ENCODE peak calls at places on chromosomes 7 and 10, in six cellular contexts. G, T, Z, F, P and L are unnamed samples. For H3K4me1 and H3K36me3, the result is how much of the 10 kb centered on the place peaks cover.

GRCh38 chr10:23742807-23743206 is 303.9 kb downstream of the OTUD1 start:
- DNase-seq in T (no peak), P (no peak), Z (no peak), F (peak), G (no peak), L (no peak)

GRCh38 chr7:85890244-85890811 is 703.5 kb upstream of the SEMA3D start:
- DNase-seq in P (no peak), T (no peak), Z (no peak), G (no peak), F (peak), L (no peak)

GRCh38 chr10:31554556-31554955 is 235.5 kb downstream of the ZEB1 start:
- DNase-seq in Z (no peak), T (no peak), G (no peak), P (no peak), F (no peak), L (no peak)

GRCh38 chr10:7343040-7343439 is 67.8 kb downstream of the SFMBT2 start:
- DNase-seq in P (no peak), Z (no peak), F (no peak), G (no peak), T (no peak), L (no peak)

GRCh38 chr10:21524526-21525366 is 736 bp downstream of the SKIDA1 start:
- DNase-seq in P (no peak), G (no peak), T (no peak), Z (no peak), F (no peak), L (no peak)

GRCh38 chr7:154698726-154699291 is 304.1 kb downstream of the PAXIP1 start:
- DNase-seq in F (peak), P (no peak), G (no peak), T (no peak), Z (no peak), L (peak)

GRCh38 chr10:132660385-132660784 is 122.8 kb downstream of the INPP5A start:
- DNase-seq in Z (no peak), F (no peak), T (no peak), G (no peak), P (peak), L (no peak)

GRCh38 chr7:102253076-102253972 is 33.3 kb upstream of the SH2B2 start:
- DNase-seq in Z (no peak), G (no peak), T (no peak), F (no peak), P (no peak), L (no peak)

GRCh38 chr10:51125518-51125917 is 51.2 kb downstream of the PRKG1 start:
- DNase-seq in Z (no peak), G (no peak), T (no peak), F (no peak), P (no peak), L (no peak)

GRCh38 chr7:69078997-69079769 is 519.1 kb upstream of the AUTS2 start:
- DNase-seq in G (no peak), T (peak), P (no peak), Z (no peak), F (no peak), L (no peak)

GRCh38 chr7:2029936-2030335 is 202.8 kb downstream of the MAD1L1 start:
- DNase-seq in G (no peak), F (no peak), P (peak), T (no peak), Z (peak), L (no peak)

GRCh38 chr7:103469095-103469948 is 23.3 kb upstream of the SLC26A5 start:
- DNase-seq in F (no peak), G (no peak), Z (no peak), T (no peak), P (no peak), L (no peak)

GRCh38 chr10:102635377-102635776 is 8.9 kb upstream of the TRIM8 start:
- DNase-seq in F (peak), T (no peak), G (no peak), P (no peak), Z (no peak), L (no peak)

GRCh38 chr7:93757421-93757820 is 133.1 kb downstream of the TFPI2 start:
- DNase-seq in Z (no peak), T (no peak), G (no peak), P (no peak), F (no peak), L (no peak)

GRCh38 chr7:90692947-90693346 is 96.8 kb downstream of the CDK14 start:
- DNase-seq in Z (no peak), G (no peak), T (no peak), F (no peak), P (no peak), L (no peak)

GRCh38 chr10:99906470-99906869 is 103.3 kb downstream of the DNMBP start:
- DNase-seq in P (no peak), F (no peak), Z (peak), G (no peak), T (peak), L (no peak)

GRCh38 chr7:121428857-121429489 is 32.9 kb upstream of the FAM3C start:
- DNase-seq in G (no peak), T (peak), F (no peak), P (no peak), Z (no peak), L (no peak)

GRCh38 chr7:20358762-20359282 is 28.1 kb downstream of the ITGB8 start:
- DNase-seq in G (no peak), P (no peak), F (no peak), Z (no peak), T (no peak), L (no peak)

GRCh38 chr10:4260483-4260882 is 475.5 kb upstream of the KLF6 start:
- DNase-seq in G (no peak), F (no peak), T (no peak), Z (no peak), P (no peak), L (no peak)

GRCh38 chr10:110857265-110858158 is 14.2 kb upstream of the PDCD4 start:
- DNase-seq in P (no peak), G (no peak), F (peak), Z (no peak), T (peak), L (no peak)

GRCh38 chr10:110859947-110860376 is 11.8 kb upstream of the PDCD4 start:
- DNase-seq in G (no peak), F (peak), P (no peak), T (no peak), Z (no peak), L (no peak)

GRCh38 chr10:110859206-110859946 is 12.4 kb upstream of the PDCD4 start:
- DNase-seq in T (no peak), Z (no peak), G (no peak), F (no peak), P (peak), L (no peak)

GRCh38 chr10:110860576-110861241 is 11.0 kb upstream of the PDCD4 start:
- DNase-seq in T (peak), G (no peak), P (no peak), F (peak), Z (no peak), L (no peak)

GRCh38 chr10:110858297-110858934 is 13.3 kb upstream of the PDCD4 start:
- DNase-seq in P (no peak), T (no peak), G (no peak), Z (no peak), F (no peak), L (no peak)
- H3K4me1 ChIP-seq in P (half or more), T (under half), G (half or more), Z (under half), F (half or more), L (under half)

DNA sequence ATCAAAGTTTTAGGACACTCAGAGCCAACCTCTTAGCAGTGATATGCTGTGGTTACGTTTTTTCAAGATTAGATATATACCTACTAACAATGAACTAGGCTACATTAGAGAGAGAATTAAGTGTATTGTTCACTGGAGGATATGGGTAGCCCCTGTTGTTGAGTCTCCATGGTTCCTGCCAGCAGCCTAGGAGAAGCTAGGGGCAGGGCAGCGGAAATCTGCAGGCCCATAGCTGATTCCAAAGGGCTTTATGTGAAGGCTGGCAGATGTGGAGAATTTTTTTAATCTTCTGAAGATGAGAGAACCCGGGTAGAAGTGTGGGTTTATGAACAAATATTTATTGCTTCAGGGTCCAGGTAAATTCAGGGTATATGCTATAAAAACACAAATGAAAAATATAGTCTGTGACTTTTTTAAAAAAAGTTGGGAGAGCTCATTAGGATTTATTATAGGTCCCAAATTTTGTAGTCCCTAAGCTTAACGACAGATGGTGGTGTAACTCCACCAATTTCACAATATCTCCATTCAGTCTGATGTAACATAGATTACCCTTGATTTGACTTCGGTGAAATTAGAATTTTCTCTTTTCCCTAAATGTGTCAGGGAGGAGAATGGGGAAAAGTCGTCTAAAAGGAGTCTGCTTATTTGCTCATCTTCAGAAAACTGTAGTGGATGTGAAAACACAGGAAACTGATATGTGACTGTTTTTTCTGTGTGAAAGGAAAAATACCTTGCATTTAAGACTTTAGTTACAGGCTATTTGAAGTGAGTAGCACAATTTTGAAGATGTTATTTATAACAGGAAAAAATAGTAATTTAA is 163.0 kb upstream of the PPP1R3A start:
- DNase-seq in F (no peak), G (no peak), Z (no peak), T (no peak), P (no peak), L (no peak)
- H3K27ac ChIP-seq in F (no peak), G (no peak), Z (no peak), T (no peak), P (no peak), L (no peak)

DNA sequence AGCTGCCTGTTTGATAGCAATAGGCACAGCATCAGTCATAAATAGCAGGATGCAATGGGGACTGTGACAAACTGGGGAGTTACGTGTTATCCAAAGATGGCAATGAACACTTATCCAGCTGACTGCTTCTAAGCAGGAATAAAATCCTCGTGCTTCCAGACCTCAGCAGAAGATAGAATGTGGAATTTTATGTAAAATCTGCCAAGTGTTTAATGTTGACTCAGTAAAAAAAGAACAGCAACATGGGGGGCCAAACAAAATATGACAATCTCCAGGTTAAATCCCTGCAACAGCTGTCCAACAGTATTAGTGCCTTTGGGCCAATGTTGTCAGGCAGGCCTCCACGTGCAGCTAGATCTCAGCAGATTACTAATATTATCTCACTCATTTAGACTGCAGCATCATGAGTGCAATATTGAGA is 127.3 kb downstream of the SEMA3C start:
- DNase-seq in F (no peak), T (no peak), Z (no peak), G (no peak), P (no peak), L (no peak)
- H3K36me3 ChIP-seq in F (under half), T (under half), Z (under half), G (under half), P (under half), L (under half)

DNA sequence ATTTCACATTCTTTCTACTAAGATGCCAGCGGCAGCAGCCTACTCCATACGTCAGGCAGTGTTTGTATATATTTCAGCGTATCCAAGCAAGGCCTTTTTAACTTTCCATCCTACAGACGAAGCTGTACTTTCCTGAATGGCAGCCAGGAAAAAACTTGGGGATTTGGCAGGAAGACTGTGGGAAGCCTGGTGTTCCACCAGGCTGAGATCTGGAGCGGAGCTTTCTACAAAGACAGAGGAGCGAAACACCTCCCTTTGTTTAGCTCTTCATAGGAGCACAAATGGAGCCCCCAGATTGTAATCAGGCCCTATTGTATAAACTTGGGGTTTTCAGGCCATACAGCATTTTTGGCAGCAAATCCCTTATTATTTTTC is 143.8 kb downstream of the TES start:
- DNase-seq in P (no peak), T (peak), F (no peak), G (no peak), Z (peak), L (no peak)
- H3K4me1 ChIP-seq in P (under half), T (under half), F (under half), G (under half), Z (under half), L (under half)

GRCh38 chr7:34451923-34452322 is 206.1 kb upstream of the NPSR1 start:
- DNase-seq in T (no peak), G (no peak), Z (no peak), F (no peak), P (no peak), L (no peak)
- H3K27ac ChIP-seq in T (no peak), G (no peak), Z (no peak), F (no peak), P (no peak), L (no peak)

GRCh38 chr10:79269443-79269842 is 77.8 kb upstream of the PPIF start:
- DNase-seq in T (no peak), Z (no peak), P (no peak), F (no peak), G (no peak), L (no peak)
- H3K36me3 ChIP-seq in T (under half), Z (under half), P (under half), F (under half), G (under half), L (under half)

DNA sequence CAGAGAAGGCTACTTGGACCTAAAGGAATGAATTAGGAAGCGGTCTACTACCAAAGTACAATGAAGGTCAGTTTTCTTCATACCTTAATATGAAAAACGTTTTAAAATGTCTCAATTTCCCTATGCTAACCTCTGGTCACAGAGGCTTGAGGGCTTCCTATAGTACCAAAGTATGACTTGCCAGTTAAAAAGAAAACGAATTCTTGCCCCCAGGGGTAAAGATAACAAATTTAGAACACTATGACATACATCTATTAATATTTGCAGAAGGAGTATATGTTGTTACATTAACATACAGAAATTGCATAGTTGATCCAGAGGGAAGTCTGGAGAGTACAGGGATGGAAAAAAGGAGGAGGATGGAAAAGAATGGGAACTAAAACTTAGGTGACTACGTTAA is 13.8 kb upstream of the KMT2E start:
- DNase-seq in T (no peak), G (no peak), P (no peak), Z (no peak), F (no peak), L (no peak)
- H3K4me1 ChIP-seq in T (under half), G (half or more), P (half or more), Z (under half), F (under half), L (under half)

DNA sequence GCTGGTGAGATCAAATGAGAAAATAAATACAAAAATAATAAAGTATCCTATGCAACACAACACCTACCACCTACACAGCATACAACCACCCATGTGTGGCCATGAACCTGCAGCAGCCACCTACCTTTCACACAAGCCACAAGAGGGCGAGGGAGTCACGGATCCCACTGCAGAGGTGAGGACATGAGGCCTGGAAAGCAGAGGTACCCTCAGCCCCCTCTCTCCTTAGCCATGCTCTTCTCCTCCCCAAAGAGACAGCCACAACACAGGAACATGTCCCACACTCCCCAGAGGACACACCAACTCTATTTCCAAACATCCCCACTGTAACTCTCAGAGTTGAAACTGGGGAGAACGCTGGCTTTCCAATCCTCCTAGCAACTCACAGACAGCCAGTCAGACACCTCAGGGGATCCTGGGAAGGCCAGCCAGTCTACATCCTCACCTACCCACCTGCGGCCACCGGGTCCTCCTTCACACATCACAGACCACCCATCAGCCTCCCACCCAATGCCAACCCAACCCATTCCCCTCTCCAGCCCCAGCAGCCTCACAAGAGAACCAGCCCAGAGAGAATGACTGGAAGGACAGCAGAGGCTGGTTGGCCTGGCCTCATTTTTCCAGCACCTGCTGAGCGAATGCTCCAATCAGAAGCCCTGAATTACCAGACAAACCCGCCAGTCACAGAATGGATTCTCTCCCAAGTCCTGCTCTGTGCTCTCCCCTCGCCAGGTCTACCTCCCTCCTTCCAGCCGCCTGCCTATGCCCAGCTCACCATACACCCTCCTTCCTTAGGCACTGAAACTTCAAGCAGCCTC is 18.4 kb downstream of the DLG5 start:
- DNase-seq in F (peak), G (no peak), Z (no peak), P (no peak), T (no peak), L (no peak)
- H3K27ac ChIP-seq in F (no peak), G (no peak), Z (no peak), P (no peak), T (no peak), L (no peak)